ENCODE peak calls at places on chromosomes 2 and 18, in four cellular contexts. Z is thyroid gland, G is stomach, P is A549. N is an unnamed sample.

GRCh38 chr2:151965884-151966283 is 133.0 kb downstream of the CACNB4 start:
- DNase-seq in G (no peak), P (no peak), Z (no peak), N (no peak)

GRCh38 chr2:179106342-179107178 is 56.6 kb upstream of the CCDC141 start:
- DNase-seq in P (peak), G (peak), Z (no peak), N (no peak)

GRCh38 chr2:72750977-72751639 is 74.7 kb downstream of the EXOC6B start:
- DNase-seq in P (no peak), G (no peak), Z (no peak), N (no peak)

GRCh38 chr2:67719351-67719750 is 322.2 kb downstream of the ETAA1 start:
- DNase-seq in G (no peak), Z (no peak), P (no peak), N (no peak)

GRCh38 chr2:220708366-220708765 is 863.7 kb downstream of the EPHA4 start:
- DNase-seq in G (no peak), Z (no peak), P (no peak), N (no peak)

GRCh38 chr2:24720310-24720709 is 72.9 kb downstream of the PTRHD1 start:
- DNase-seq in G (no peak), P (no peak), Z (no peak), N (no peak)

GRCh38 chr2:165450141-165450540 is 19.4 kb upstream of the CSRNP3 start:
- DNase-seq in G (no peak), P (no peak), Z (no peak), N (no peak)

GRCh38 chr2:18829331-18829902 is 240.0 kb upstream of the NT5C1B start:
- DNase-seq in Z (no peak), P (peak), G (no peak), N (no peak)

GRCh38 chr2:84697895-84698294 is 181.6 kb downstream of the DNAH6 start:
- DNase-seq in P (peak), Z (no peak), G (no peak), N (no peak)

GRCh38 chr2:159094173-159094737 is 125.8 kb downstream of the TANC1 start:
- DNase-seq in P (no peak), G (no peak), Z (no peak), N (no peak)

GRCh38 chr2:117071556-117072102 is 742.9 kb upstream of the DDX18 start:
- DNase-seq in P (no peak), G (no peak), Z (no peak), N (no peak)

GRCh38 chr18:35611518-35611917 is 30.0 kb downstream of the GALNT1 start:
- DNase-seq in G (no peak), Z (peak), P (no peak), N (no peak)
- H3K27ac ChIP-seq in G (no peak), Z (no peak), P (no peak), N (no peak)

GRCh38 chr18:77089796-77090285 is 42.7 kb downstream of the MBP start:
- DNase-seq in P (no peak), Z (no peak), G (no peak), N (no peak)
- H3K27ac ChIP-seq in P (peak), Z (no peak), G (no peak), N (no peak)

DNA sequence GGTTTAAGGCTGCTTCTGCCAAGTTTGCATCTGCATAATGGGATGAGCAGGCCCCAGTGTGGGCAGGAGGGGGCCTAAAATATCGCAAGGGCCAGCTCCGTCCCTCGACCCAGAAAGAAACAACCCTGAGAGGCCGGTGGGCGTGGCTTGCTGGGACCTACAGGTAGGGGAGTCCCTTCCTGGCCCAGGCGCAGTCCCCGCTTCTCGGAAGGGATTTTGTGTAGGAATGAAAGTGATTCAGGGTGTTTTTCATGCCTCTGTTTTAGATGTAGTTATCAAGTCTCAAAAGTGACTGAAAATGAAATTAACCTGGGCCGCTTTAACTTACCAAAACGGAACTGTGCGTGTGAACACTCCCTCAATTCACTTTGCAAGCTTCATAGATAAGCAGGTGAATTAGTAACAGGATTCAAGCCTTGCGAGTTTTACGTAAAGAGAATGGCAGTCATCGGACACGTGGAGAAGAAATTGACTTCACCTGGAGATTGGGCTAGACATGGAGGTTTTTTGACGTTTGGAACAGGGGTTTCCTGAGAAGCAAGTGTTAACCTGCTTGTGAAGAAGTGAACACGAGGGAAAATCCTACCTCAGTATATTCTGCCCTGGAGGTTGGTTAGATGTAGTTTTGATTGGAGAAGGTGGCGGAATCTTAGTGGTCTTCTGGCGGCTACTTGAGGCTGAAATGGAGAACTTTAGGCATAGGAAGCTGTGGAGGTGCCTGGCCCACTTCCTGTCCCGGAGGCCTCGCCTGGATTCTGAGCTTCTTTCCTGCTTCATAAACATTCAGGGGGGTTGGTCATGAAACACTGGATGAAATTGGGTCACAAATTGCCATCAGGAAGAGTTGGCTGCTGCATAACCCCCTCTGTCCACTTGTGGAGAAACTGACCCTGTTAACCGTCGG is 1.7 kb downstream of the NCK2 start:
- DNase-seq in P (no peak), G (peak), Z (peak), N (no peak)
- H3K27ac ChIP-seq in P (peak), G (peak), Z (no peak), N (no peak)

GRCh38 chr2:170975943-170976270 is 46.9 kb downstream of the GORASP2 start:
- DNase-seq in G (no peak), Z (no peak), P (no peak), N (no peak)
- H3K27ac ChIP-seq in G (no peak), Z (no peak), P (no peak), N (no peak)

DNA sequence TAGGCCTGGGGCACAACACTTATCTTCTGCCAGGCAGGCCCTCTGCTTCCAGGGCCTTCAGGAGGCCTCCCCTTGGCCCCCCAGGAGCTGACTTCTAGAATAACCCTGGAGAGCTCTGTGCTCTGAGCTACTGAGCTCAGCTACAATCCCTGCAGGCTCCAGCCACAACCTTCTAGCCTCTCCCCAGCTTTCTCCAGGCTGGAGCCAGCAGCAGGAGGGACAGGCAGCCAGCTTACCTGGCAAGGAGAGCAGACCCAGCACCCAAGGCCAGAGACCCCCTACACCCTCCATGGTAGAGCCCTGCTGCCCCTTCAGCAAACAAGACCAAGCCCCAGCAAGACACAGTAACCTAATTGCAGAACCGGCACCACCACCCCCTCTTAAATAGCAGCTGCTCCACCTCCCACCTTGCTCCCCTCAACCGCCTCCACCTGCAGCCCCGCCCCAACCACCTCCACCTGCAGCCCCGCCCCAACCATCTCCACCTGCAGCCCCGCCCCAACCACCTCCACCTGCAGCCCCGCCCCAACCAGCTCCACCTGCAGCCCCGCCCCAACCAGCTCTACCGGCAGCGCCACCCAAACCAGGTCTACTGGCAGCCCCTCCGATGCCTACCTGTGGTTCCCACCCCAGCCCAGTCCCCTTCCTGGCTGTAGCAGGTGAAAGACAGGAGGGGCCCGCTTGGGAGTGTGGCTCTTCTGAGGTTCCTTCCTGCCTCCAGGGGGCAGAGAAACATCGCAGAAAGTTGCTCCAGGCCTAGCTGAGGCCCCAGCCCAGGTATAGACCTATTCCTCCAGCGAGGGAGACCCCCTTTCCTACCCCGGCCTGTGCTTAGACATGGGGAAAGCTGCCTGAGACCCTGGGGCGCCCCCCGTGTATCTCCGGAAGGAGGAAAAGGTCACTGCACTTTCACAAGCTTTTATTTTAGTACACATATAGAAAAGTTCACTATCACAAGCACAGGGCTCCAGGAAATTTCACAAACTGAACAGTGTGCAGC is at the start of gene ASTL:
- DNase-seq in P (peak), Z (peak), G (peak), N (no peak)
- H3K27ac ChIP-seq in P (no peak), Z (no peak), G (no peak), N (no peak)

DNA sequence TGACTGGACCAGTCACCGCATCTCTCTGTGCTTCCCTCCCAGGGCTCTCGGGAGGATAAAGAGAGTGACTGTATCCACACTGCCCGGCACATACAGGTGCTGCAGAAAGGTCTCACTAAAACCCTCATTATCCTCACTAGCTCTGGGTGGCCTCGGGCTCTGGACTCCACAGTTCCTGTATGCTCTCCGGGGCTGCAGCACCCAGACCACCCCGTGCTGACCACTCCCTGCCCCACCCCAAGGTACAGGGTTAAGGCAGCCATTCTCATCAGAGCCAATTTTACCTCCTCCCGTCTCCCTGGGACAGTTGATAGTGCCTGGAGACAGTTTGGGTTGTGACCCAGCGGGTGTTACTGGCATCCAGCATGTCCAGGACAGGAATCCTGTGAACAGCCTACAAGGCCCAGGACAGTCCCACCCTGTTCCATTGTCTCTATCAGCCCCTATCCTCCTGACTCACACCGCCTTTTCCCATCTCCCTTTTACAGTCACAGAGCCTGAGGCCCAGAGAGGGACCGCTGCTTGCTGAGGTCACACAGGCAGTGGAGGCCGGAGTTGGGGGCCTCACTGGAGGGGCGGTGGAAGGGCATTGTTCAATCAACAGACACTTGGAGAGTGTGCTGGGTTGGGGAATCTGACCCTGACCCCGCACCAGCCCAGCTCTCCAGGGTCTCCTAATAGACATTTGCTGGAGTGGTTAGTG is 1.7 kb downstream of the ZAP70 start:
- DNase-seq in G (no peak), Z (no peak), P (no peak), N (no peak)
- H3K27ac ChIP-seq in G (no peak), Z (no peak), P (no peak), N (no peak)

DNA sequence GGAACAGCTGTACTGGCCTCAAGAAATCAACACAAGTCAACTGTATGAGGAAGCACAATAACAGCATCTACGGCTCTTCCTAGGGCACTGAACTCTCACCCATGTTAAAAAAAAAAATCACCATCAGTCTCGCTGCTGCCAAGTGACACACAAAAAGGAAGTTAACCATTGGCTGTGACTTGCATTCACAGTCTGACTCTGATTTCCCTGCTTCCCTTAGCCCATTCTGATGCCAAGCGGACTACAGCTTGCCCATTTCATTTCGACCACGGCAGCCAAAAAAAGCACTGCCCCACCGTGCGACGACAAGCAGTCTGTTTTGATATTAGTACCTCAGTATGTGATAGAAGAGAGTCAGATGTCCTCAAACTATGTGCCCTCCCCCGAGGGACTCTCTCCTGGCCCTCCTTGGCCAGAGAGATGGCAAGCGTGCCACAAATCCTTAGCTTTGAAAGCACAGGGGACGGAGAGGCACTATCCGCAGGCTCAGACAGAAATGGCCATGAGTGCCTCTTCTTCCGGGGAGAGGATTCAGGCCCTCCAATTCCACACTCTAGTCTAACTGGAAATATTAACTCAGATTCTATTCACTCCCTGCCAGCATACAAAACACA is 250.0 kb downstream of the TCF4 start:
- DNase-seq in Z (no peak), P (no peak), G (no peak), N (no peak)
- H3K27ac ChIP-seq in Z (peak), P (no peak), G (peak), N (peak)

DNA sequence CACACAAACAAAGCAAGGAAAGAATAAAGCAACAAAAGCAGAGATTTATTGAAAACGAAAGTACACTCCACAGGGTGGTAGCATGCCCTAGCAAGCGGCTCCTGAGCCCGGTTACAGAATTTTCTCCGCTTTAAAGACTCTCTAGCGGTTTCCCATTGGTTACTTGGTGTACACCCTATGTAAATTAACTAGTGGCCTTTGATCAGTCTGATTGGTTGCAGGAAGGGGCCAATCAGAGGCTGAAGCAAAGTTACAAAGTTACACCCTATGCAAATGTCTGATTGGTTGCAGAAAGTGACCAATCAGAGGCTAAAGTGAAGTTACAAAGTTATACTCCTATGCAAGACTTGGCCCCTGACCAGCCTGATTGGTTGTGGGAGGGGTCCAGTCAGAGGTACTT is 242.9 kb downstream of the LDLRAD4 start:
- DNase-seq in Z (no peak), G (peak), P (no peak), N (no peak)
- H3K27ac ChIP-seq in Z (no peak), G (no peak), P (no peak), N (no peak)

DNA sequence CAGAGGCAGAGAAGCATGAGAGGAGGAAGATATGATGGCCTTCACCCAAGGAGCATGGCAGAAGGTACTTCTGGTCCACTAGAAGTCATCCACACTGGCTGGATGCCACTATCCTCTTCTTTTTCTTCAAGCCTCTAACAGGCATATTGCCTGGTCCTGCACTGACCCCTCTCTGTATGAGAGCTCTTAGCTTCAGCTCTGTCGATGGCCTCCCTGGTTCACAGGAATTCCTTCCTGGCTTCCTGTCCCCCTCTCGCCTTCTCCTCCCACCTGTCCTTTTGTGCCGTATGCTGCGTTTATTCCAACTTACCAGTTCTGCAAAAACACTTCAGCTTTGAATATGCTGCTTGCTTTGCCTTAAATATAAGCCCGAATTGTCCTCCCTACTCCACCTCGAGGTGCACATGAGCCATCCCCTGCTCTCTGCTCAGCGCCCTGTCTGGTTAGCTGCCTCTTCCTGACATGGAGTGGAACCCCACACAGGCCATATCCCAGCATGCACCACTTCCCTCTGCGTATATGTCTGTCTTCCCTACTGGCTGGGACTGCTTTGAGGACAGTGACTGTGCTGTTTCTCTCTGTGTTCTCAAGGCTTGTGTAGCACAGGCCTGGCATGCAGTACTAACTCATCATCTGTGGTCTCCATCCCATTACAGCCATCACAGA is 474.9 kb downstream of the EIPR1 start:
- DNase-seq in G (no peak), P (no peak), Z (peak), N (no peak)
- H3K27ac ChIP-seq in G (no peak), P (no peak), Z (no peak), N (no peak)

GRCh38 chr2:20221169-20221938 is 3.6 kb downstream of the SDC1 start:
- DNase-seq in P (no peak), G (no peak), Z (no peak), N (no peak)

GRCh38 chr2:20217041-20217970 is 7.6 kb downstream of the SDC1 start:
- DNase-seq in G (peak), P (no peak), Z (peak), N (no peak)

GRCh38 chr2:20218331-20219320 is 6.3 kb downstream of the SDC1 start:
- DNase-seq in P (no peak), G (no peak), Z (no peak), N (no peak)

GRCh38 chr2:20221939-20222768 is 2.8 kb downstream of the SDC1 start:
- DNase-seq in G (no peak), P (no peak), Z (no peak), N (no peak)

GRCh38 chr2:20219763-20220380 is 5.1 kb downstream of the SDC1 start:
- DNase-seq in P (no peak), Z (no peak), G (no peak), N (no peak)
- H3K27ac ChIP-seq in P (peak), Z (no peak), G (no peak), N (no peak)